ENCODE peak calls at places on chromosomes 3 and 15, in ten cellular contexts. H is amniotic stem cell, A is HTR-8/SVneo, N is NCI-H748 treated with DMSO at 0.1 percent for 48 hours, I is anterior cingulate cortex, T is foreskin fibroblast, U is NCI-H1694 treated with DMSO at 0.1 percent for 48 hours, D is uterus, O is fibroblast of lung, G is skeletal muscle cell. K is an unnamed sample.

GRCh38 chr3:146180376-146180775 is 19.4 kb upstream of the PLOD2 start:
- DNase-seq in H (no peak), G (no peak), U (no peak), N (no peak), T (no peak), O (no peak), I (no peak), D (no peak), A (no peak), K (no peak)

GRCh38 chr15:89912145-89912673 is 543 bp downstream of the ARPIN start:
- DNase-seq in I (peak), N (no peak), H (no peak), G (no peak), D (no peak), T (peak), A (peak), O (peak), U (no peak), K (peak)

GRCh38 chr3:196689941-196690660 is 21.9 kb downstream of the CEP19 start:
- DNase-seq in U (no peak), A (no peak), H (no peak), N (no peak), G (no peak), I (no peak), T (no peak), O (no peak), D (no peak), K (no peak)

GRCh38 chr3:14206548-14207177 is 28.0 kb downstream of the LSM3 start:
- DNase-seq in N (no peak), G (no peak), H (no peak), I (no peak), D (no peak), T (no peak), A (no peak), O (no peak), U (no peak), K (no peak)

GRCh38 chr15:83871808-83872559 is 218.1 kb downstream of the ADAMTSL3 start:
- DNase-seq in O (peak), U (no peak), I (no peak), H (no peak), A (peak), N (no peak), D (no peak), T (peak), G (peak), K (peak)

GRCh38 chr3:129046037-129046731 is 14.4 kb upstream of the GP9 start:
- DNase-seq in H (no peak), D (no peak), A (no peak), O (no peak), G (no peak), T (no peak), N (no peak), U (no peak), I (no peak), K (no peak)

GRCh38 chr15:95291878-95292472 is 1038.5 kb upstream of the NR2F2 start:
- DNase-seq in N (no peak), U (peak), G (no peak), I (no peak), D (no peak), O (peak), T (peak), A (peak), H (no peak), K (no peak)

GRCh38 chr3:27888562-27888961 is 166.4 kb upstream of the EOMES start:
- DNase-seq in G (no peak), A (no peak), I (no peak), U (no peak), H (no peak), N (no peak), D (no peak), O (no peak), T (no peak), K (no peak)

GRCh38 chr3:191455257-191455952 is 5.6 kb upstream of the PYDC2 start:
- DNase-seq in A (no peak), H (no peak), D (no peak), O (no peak), I (no peak), G (no peak), N (no peak), T (no peak), U (no peak), K (no peak)

GRCh38 chr3:71586810-71587242 is 3.3 kb upstream of the FOXP1 start:
- DNase-seq in N (no peak), H (no peak), O (no peak), U (no peak), T (no peak), A (no peak), G (no peak), D (no peak), I (no peak), K (no peak)

GRCh38 chr3:119901148-119901547 is 119.2 kb downstream of the NR1I2 start:
- DNase-seq in O (no peak), T (no peak), H (no peak), I (no peak), D (no peak), N (no peak), U (no peak), A (no peak), G (no peak), K (no peak)

GRCh38 chr15:96135166-96136093 is 195.1 kb upstream of the NR2F2 start:
- DNase-seq in A (no peak), H (no peak), N (no peak), O (no peak), D (no peak), I (no peak), G (no peak), U (no peak), T (no peak), K (no peak)

GRCh38 chr3:16692486-16693378 is 87.5 kb upstream of the DAZL start:
- DNase-seq in G (no peak), T (no peak), D (no peak), U (no peak), N (no peak), I (no peak), A (no peak), H (no peak), O (no peak), K (no peak)

GRCh38 chr3:169308654-169309325 is 354.7 kb downstream of the MECOM start:
- DNase-seq in U (no peak), G (no peak), T (no peak), O (peak), I (no peak), A (no peak), N (no peak), H (no peak), D (no peak), K (no peak)

GRCh38 chr3:101081990-101082389 is 88.8 kb upstream of the ABI3BP start:
- DNase-seq in D (no peak), H (no peak), O (peak), N (no peak), U (no peak), I (no peak), G (peak), T (no peak), A (no peak), K (peak)

GRCh38 chr3:100613721-100614390 is 4.5 kb downstream of the ADGRG7 start:
- DNase-seq in A (no peak), D (no peak), O (no peak), T (no peak), G (no peak), U (no peak), I (no peak), H (no peak), N (no peak), K (no peak)

GRCh38 chr15:34782901-34783300 is 12.4 kb downstream of the ACTC1 start:
- DNase-seq in T (no peak), A (no peak), O (no peak), G (no peak), H (no peak), D (no peak), U (no peak), N (no peak), I (no peak), K (no peak)

K was measured in foreskin melanocyte.